ENCODE peak calls at places on chromosomes 1 and 21, in seven cellular contexts. E is WERI-Rb-1; D is MM.1S; K is left ventricle myocardium inferior; G is CD8-positive, alpha-beta memory T cell; M is left lung; O is tibial artery. A is an unnamed sample. For H3K9me3, the result is how much of the 10 kb centered on the place peaks cover.

GRCh38 chr1:43954036-43954435 is 7.3 kb downstream of the IPO13 start:
- DNase-seq in D (no peak), K (no peak), E (no peak), O (no peak), M (no peak), G (no peak), A (no peak)

GRCh38 chr1:64845831-64846425 is 101.1 kb downstream of the RAVER2 start:
- DNase-seq in G (no peak), E (no peak), M (no peak), O (no peak), K (no peak), D (no peak), A (no peak)

GRCh38 chr1:109984456-109985250 is at the start of gene AHCYL1:
- DNase-seq in O (peak), M (peak), K (peak), E (peak), D (peak), G (peak), A (peak)

GRCh38 chr1:236421850-236422516 is 27.9 kb downstream of the EDARADD start:
- DNase-seq in K (no peak), D (no peak), O (no peak), M (no peak), G (no peak), E (no peak), A (no peak)

GRCh38 chr1:84913025-84913892 is 20.3 kb upstream of the LPAR3 start:
- DNase-seq in M (no peak), E (peak), O (no peak), D (no peak), K (no peak), G (no peak), A (no peak)

GRCh38 chr1:107748529-107748928 is 216.5 kb downstream of the VAV3 start:
- DNase-seq in O (no peak), D (peak), K (no peak), M (no peak), E (no peak), G (no peak), A (no peak)

GRCh38 chr1:34547043-34547674 is 207.7 kb upstream of the GJB5 start:
- DNase-seq in E (no peak), O (no peak), G (no peak), M (no peak), K (no peak), D (no peak), A (no peak)

GRCh38 chr21:44299458-44300261 is at the start of gene PFKL:
- DNase-seq in D (peak), E (peak), O (peak), G (peak), K (peak), M (peak), A (peak)

GRCh38 chr1:179817789-179818188 is 59.8 kb downstream of the TOR1AIP2 start:
- DNase-seq in G (no peak), E (no peak), D (no peak), O (no peak), M (no peak), K (peak), A (no peak)

GRCh38 chr1:96538883-96539282 is 182.7 kb upstream of the PTBP2 start:
- DNase-seq in D (no peak), K (no peak), O (peak), E (no peak), M (no peak), G (no peak), A (no peak)

GRCh38 chr1:99728494-99729235 is 37.8 kb downstream of the FRRS1 start:
- DNase-seq in K (no peak), M (no peak), G (no peak), E (peak), D (no peak), O (no peak), A (no peak)

GRCh38 chr1:29290414-29290980 is 54.2 kb downstream of the PTPRU start:
- DNase-seq in O (no peak), M (no peak), D (no peak), E (no peak), G (no peak), K (no peak), A (no peak)

GRCh38 chr1:10960954-10961833 is 51.3 kb upstream of the TARDBP start:
- DNase-seq in E (peak), G (peak), O (peak), M (peak), K (peak), D (peak), A (peak)

GRCh38 chr1:110594466-110595076 is 11.6 kb downstream of the KCNA2 start:
- DNase-seq in K (no peak), E (no peak), G (no peak), M (no peak), D (no peak), O (no peak), A (no peak)

GRCh38 chr1:182935716-182936115 is 17.2 kb downstream of the SHCBP1L start:
- DNase-seq in E (no peak), G (no peak), D (no peak), M (no peak), K (no peak), O (no peak), A (no peak)

GRCh38 chr21:33991091-33991490 is 75.5 kb upstream of the ATP5PO start:
- DNase-seq in G (no peak), D (no peak), E (no peak), O (no peak), M (no peak), K (no peak), A (no peak)

GRCh38 chr1:67214420-67215174 is 48.3 kb downstream of the IL23R start:
- DNase-seq in O (no peak), G (peak), K (no peak), M (no peak), E (peak), D (peak), A (peak)

GRCh38 chr1:214028095-214028494 is 40.3 kb downstream of the PROX1 start:
- DNase-seq in G (no peak), E (no peak), K (no peak), O (no peak), M (no peak), D (no peak), A (no peak)

GRCh38 chr21:31781737-31782136 is 49.8 kb upstream of the SCAF4 start:
- DNase-seq in O (peak), M (peak), G (no peak), D (no peak), K (peak), E (no peak), A (no peak)

GRCh38 chr1:19960621-19961020 is 18.8 kb downstream of the PLA2G2A start:
- DNase-seq in E (no peak), G (no peak), O (no peak), D (no peak), M (no peak), K (no peak), A (no peak)

GRCh38 chr1:235336903-235337302 is 8.5 kb downstream of the GGPS1 start:
- DNase-seq in M (no peak), D (peak), O (no peak), E (no peak), G (no peak), K (no peak), A (no peak)

GRCh38 chr21:17270234-17270633 is 242.6 kb upstream of the CXADR start:
- DNase-seq in O (peak), K (peak), D (peak), E (no peak), M (no peak), G (no peak), A (no peak)

GRCh38 chr1:184953600-184954219 is 20.6 kb downstream of the NIBAN1 start:
- DNase-seq in G (no peak), D (no peak), O (no peak), M (no peak), K (no peak), E (no peak), A (no peak)

GRCh38 chr21:29208044-29208665 is 77.7 kb downstream of the MAP3K7CL start:
- DNase-seq in D (no peak), M (no peak), G (no peak), O (no peak), K (no peak), E (no peak), A (no peak)

GRCh38 chr1:237186733-237187132 is 144.7 kb downstream of the RYR2 start:
- DNase-seq in K (no peak), G (no peak), D (no peak), M (no peak), O (no peak), E (no peak), A (no peak)

GRCh38 chr1:21963477-21964217 is 13.2 kb upstream of the CELA3B start:
- DNase-seq in M (peak), D (peak), G (peak), E (peak), K (peak), O (peak), A (peak)

GRCh38 chr1:83095570-83095969 is 903.4 kb downstream of the TTLL7 start:
- DNase-seq in E (no peak), G (no peak), O (no peak), M (no peak), D (no peak), K (no peak), A (no peak)

GRCh38 chr1:244361764-244362473 is 89.8 kb downstream of the ADSS2 start:
- DNase-seq in M (no peak), K (no peak), G (no peak), O (no peak), D (no peak), E (no peak), A (no peak)

GRCh38 chr1:200530551-200531261 is 89.8 kb downstream of the KIF14 start:
- DNase-seq in M (no peak), O (no peak), D (no peak), E (no peak), K (no peak), G (peak), A (peak)

GRCh38 chr1:112769611-112770010 is 54.5 kb upstream of the PPM1J start:
- DNase-seq in G (no peak), D (no peak), K (no peak), E (no peak), O (no peak), M (no peak), A (no peak)

GRCh38 chr1:183379951-183380350 is 38.2 kb downstream of the NMNAT2 start:
- DNase-seq in E (no peak), G (no peak), K (no peak), M (no peak), O (no peak), D (no peak), A (no peak)

GRCh38 chr1:159867322-159868064 is 5.0 kb upstream of the VSIG8 start:
- DNase-seq in D (no peak), M (peak), E (peak), O (no peak), K (no peak), G (no peak), A (no peak)

GRCh38 chr1:98045211-98046030 is 124.6 kb upstream of the DPYD start:
- DNase-seq in E (peak), M (no peak), G (no peak), O (no peak), D (no peak), K (no peak), A (no peak)

GRCh38 chr1:2984399-2985061 is 36.7 kb upstream of the ACTRT2 start:
- DNase-seq in D (no peak), M (no peak), G (no peak), K (peak), E (no peak), O (no peak), A (no peak)

GRCh38 chr1:154745286-154745731 is 124.8 kb downstream of the KCNN3 start:
- DNase-seq in D (peak), E (no peak), M (no peak), G (no peak), K (peak), O (no peak), A (no peak)

GRCh38 chr1:32454726-32455125 is 10.1 kb upstream of the ZBTB8B start:
- DNase-seq in O (no peak), D (no peak), G (no peak), K (peak), E (no peak), M (no peak), A (no peak)

GRCh38 chr1:32455958-32456357 is 8.9 kb upstream of the ZBTB8B start:
- DNase-seq in M (no peak), K (no peak), D (no peak), G (no peak), O (no peak), E (no peak), A (no peak)
- H3K9me3 ChIP-seq in M (under half), K (under half), D (under half), G (under half), O (under half), E (under half), A (under half)

DNA sequence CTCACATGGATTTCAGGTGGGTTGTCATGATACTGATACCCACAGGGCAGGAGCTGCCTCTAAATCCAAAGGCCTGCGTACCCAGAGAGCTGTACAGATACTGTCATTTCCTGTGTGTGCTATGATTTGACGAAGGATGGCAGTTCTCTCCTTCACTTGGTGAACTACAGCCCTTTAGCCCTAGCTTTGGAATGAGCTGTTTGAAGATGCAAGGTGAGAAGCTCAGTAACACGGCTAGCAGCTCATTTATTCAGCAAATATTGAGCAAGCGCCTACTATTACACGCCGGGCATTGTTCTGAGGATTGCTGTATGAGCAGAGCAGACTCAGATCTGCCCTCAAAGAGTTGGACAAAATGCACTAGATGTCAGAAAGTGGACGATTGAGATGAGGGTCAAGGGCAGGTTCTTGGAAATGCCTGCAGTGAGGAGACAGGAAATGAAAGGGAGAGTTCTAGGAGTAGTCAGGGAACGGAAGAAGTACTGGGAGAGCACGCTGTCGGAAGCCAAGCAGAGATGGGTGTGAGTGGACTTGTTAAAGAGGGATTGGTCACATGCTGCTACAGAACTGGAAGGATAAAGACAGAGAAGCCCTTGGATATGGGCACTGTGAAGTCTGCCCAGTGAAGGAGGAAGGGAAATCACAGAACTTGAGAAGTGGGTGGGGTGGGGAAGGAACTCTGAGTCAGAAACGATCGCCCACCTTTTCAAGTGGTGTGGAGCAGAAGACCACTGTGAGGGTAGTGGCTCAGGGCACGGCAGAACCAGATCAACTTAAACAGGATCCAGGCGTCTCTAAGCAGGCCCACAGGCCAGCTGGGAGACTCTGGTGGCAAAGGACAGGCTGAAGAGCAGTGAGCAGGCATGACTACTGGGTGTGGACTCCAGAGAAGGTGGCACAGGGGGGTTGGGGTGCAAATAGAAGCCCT is 7.1 kb downstream of the PTGFRN start:
- DNase-seq in M (no peak), G (no peak), D (no peak), E (no peak), O (no peak), K (no peak), A (no peak)
- H3K9me3 ChIP-seq in M (under half), G (under half), D (under half), E (under half), O (under half), K (under half), A (under half)

DNA sequence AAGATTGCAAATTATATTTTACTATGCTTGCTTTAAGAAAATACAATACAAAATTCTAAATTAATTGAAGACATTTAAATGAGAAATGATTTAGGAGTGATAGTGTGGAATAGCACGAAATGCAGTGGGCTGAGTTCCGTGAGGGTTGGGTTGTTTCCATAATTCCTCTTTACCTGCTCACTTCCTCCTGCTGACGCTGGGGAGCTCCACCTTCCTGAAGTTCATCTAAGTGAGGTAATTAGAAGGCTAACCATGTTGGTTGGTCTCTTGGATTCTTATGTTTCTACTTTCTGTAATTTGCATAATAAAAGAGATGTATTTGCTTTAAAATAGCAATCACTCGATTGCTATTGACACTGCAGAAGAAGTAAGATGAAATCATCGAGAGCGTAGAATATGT is 4.7 kb downstream of the OR14I1 start:
- DNase-seq in M (no peak), G (no peak), D (no peak), K (no peak), O (no peak), E (no peak), A (no peak)
- H3K9me3 ChIP-seq in M (under half), G (under half), D (under half), K (under half), O (under half), E (under half), A (under half)

GRCh38 chr1:4129693-4130092 is 229.6 kb upstream of the C1orf174 start:
- DNase-seq in E (no peak), K (no peak), D (no peak), M (no peak), G (no peak), O (no peak), A (no peak)
- H3K9me3 ChIP-seq in E (under half), K (under half), D (under half), M (under half), G (under half), O (under half), A (under half)

GRCh38 chr1:167821356-167821685 is 92.6 kb downstream of the ADCY10 start:
- DNase-seq in K (no peak), M (no peak), O (no peak), G (no peak), D (no peak), E (no peak), A (no peak)

GRCh38 chr1:167820684-167821355 is 93.1 kb downstream of the ADCY10 start:
- DNase-seq in M (no peak), D (no peak), E (no peak), O (no peak), K (no peak), G (no peak), A (no peak)

GRCh38 chr1:167812972-167813371 is 91.2 kb downstream of the MPZL1 start:
- DNase-seq in K (no peak), M (no peak), O (no peak), G (no peak), E (no peak), D (no peak), A (no peak)

GRCh38 chr1:167819849-167820683 is 93.9 kb downstream of the ADCY10 start:
- DNase-seq in M (peak), G (no peak), K (peak), O (peak), D (peak), E (no peak), A (no peak)

GRCh38 chr1:167815650-167816049 is 93.9 kb downstream of the MPZL1 start:
- DNase-seq in M (no peak), D (no peak), G (no peak), O (no peak), E (no peak), K (no peak), A (no peak)
- H3K9me3 ChIP-seq in M (under half), D (under half), G (under half), O (under half), E (under half), K (under half), A (under half)

GRCh38 chr21:25467891-25468290 is 139.4 kb downstream of the MRPL39 start:
- DNase-seq in G (no peak), O (no peak), E (no peak), M (no peak), D (no peak), K (no peak), A (no peak)
- H3K9me3 ChIP-seq in G (under half), O (under half), E (under half), M (under half), D (under half), K (under half), A (under half)

DNA sequence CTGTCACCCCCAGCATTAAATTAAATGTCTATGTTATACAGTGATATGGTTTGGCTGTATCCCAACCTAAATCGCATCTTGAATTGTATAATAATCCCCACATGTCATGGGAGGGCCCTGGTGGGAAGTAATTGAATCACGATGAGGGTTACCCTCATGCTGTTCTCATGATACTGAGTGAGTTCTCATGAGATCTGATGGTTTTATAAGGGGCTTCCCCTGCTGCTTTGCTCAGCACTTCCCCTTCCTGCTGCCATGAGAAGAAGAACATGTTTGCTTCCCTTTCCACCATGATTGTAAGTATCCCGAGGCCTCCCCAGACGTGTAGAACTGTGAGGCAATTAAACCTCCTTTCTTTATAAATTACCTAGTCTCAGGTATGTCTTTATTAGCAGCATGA is 445.7 kb downstream of the MRPL39 start:
- DNase-seq in O (no peak), K (no peak), G (no peak), D (no peak), M (no peak), E (no peak), A (no peak)
- H3K9me3 ChIP-seq in O (under half), K (under half), G (under half), D (under half), M (under half), E (under half), A (under half)

DNA sequence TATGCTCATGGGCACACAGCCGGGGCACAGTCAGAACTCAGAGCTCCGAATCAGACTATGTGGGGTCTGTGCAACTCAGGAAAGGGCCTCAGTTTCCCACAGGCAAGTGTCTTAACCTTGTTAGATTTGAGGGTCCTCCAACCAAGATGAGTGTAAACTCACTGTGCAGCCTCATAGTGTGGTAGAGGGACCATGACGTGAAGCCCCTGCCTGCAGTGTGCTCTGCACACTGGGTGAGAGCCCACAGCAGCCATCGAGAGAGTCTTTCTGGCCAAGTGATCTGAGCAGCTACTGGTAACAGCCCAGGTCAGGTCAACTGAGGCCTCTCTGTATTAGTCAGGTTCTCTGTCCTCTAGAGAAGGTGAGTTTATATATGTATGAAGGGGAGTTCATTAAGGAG is 592 bp upstream of the LYPD8 start:
- DNase-seq in D (no peak), K (no peak), G (no peak), O (no peak), E (no peak), M (no peak), A (no peak)
- H3K9me3 ChIP-seq in D (under half), K (under half), G (under half), O (under half), E (under half), M (under half), A (under half)

GRCh38 chr1:239224100-239224499 is 162.3 kb upstream of the CHRM3 start:
- DNase-seq in G (no peak), D (peak), O (no peak), K (no peak), E (no peak), M (no peak), A (no peak)
- H3K9me3 ChIP-seq in G (under half), D (under half), O (under half), K (half or more), E (under half), M (half or more), A (under half)

A was measured in T-helper 17 cell.